ENCODE peak calls at places on chromosomes 3 and 15, in six cellular contexts. M is Jurkat, Clone E6-1; D is astrocyte of the spinal cord; C is HepG2; T is A549; U is heart left ventricle. Q is an unnamed sample.

GRCh38 chr15:70435872-70436271 is 327.5 kb downstream of the UACA start:
- DNase-seq in M (no peak), D (no peak), C (no peak), T (no peak), U (no peak), Q (no peak)

GRCh38 chr3:65861718-65862117 is 177.0 kb downstream of the MAGI1 start:
- DNase-seq in M (no peak), D (no peak), C (no peak), T (no peak), U (no peak), Q (peak)

GRCh38 chr3:50003216-50003615 is 63.3 kb downstream of the RBM6 start:
- DNase-seq in M (no peak), D (peak), C (no peak), T (no peak), U (no peak), Q (no peak)

GRCh38 chr3:20669675-20670074 is 483.7 kb upstream of the SGO1 start:
- DNase-seq in M (no peak), D (no peak), C (no peak), T (no peak), U (no peak), Q (no peak)

GRCh38 chr15:49620174-49620573 is 444 bp downstream of the FAM227B start:
- DNase-seq in M (no peak), D (no peak), C (no peak), T (peak), U (no peak), Q (peak)

GRCh38 chr15:100658895-100659294 is 56.5 kb downstream of the ASB7 start:
- DNase-seq in M (no peak), D (no peak), C (no peak), T (no peak), U (no peak), Q (no peak)

GRCh38 chr15:69876556-69876955 is 221.2 kb downstream of the TLE3 start:
- DNase-seq in M (no peak), D (no peak), C (no peak), T (no peak), U (no peak), Q (no peak)

GRCh38 chr15:49460411-49460941 is 37.4 kb downstream of the FGF7 start:
- DNase-seq in M (no peak), D (no peak), C (no peak), T (no peak), U (no peak), Q (no peak)

GRCh38 chr15:44092221-44092620 is 102.8 kb downstream of the FRMD5 start:
- DNase-seq in M (no peak), D (peak), C (no peak), T (peak), U (no peak), Q (peak)

GRCh38 chr3:151827816-151828215 is 13.9 kb downstream of the AADAC start:
- DNase-seq in M (no peak), D (no peak), C (no peak), T (no peak), U (no peak), Q (no peak)

GRCh38 chr15:42253300-42253699 is 19.7 kb upstream of the GANC start:
- DNase-seq in M (no peak), D (no peak), C (no peak), T (no peak), U (no peak), Q (no peak)

GRCh38 chr3:188861847-188862740 is 309.7 kb upstream of the TPRG1 start:
- DNase-seq in M (no peak), D (peak), C (no peak), T (no peak), U (no peak), Q (peak)

GRCh38 chr3:184733971-184734608 is 22.2 kb upstream of the MAGEF1 start:
- DNase-seq in M (no peak), D (no peak), C (no peak), T (no peak), U (no peak), Q (no peak)

GRCh38 chr3:140753865-140754754 is 76.2 kb downstream of the TRIM42 start:
- DNase-seq in M (no peak), D (no peak), C (no peak), T (no peak), U (no peak), Q (peak)

GRCh38 chr3:123920868-123921267 is 36.7 kb upstream of the MYLK start:
- DNase-seq in M (peak), D (no peak), C (no peak), T (no peak), U (no peak), Q (no peak)

GRCh38 chr3:66555214-66555844 is 54.5 kb upstream of the LRIG1 start:
- DNase-seq in M (no peak), D (no peak), C (no peak), T (peak), U (no peak), Q (no peak)

GRCh38 chr3:12139111-12139511 is 19.6 kb downstream of the TIMP4 start:
- DNase-seq in M (no peak), D (peak), C (peak), T (peak), U (no peak), Q (peak)

GRCh38 chr3:62246094-62246493 is 127.3 kb downstream of the FEZF2 start:
- DNase-seq in M (no peak), D (no peak), C (no peak), T (no peak), U (no peak), Q (peak)

GRCh38 chr15:71337197-71337845 is 222.1 kb downstream of the THSD4 start:
- DNase-seq in M (no peak), D (no peak), C (no peak), T (no peak), U (no peak), Q (peak)

GRCh38 chr15:88657326-88658069 is 18.7 kb downstream of the ISG20 start:
- DNase-seq in M (no peak), D (peak), C (no peak), T (peak), U (no peak), Q (peak)

GRCh38 chr3:66041116-66041515 is 2.4 kb upstream of the MAGI1 start:
- DNase-seq in M (no peak), D (peak), C (no peak), T (no peak), U (no peak), Q (no peak)

GRCh38 chr3:105238367-105238766 is 128.3 kb upstream of the ALCAM start:
- DNase-seq in M (no peak), D (no peak), C (no peak), T (no peak), U (no peak), Q (no peak)
- H3K4me3 ChIP-seq in M (no peak), D (no peak), C (no peak), T (no peak), U (no peak), Q (no peak)

GRCh38 chr3:25493246-25493645 is 65.2 kb downstream of the RARB start:
- DNase-seq in M (no peak), D (peak), C (no peak), T (peak), U (no peak), Q (no peak)

GRCh38 chr3:25495304-25495703 is 67.2 kb downstream of the RARB start:
- DNase-seq in M (no peak), D (no peak), C (no peak), T (no peak), U (no peak), Q (no peak)

GRCh38 chr3:25493786-25494185 is 65.7 kb downstream of the RARB start:
- DNase-seq in M (no peak), D (peak), C (no peak), T (peak), U (no peak), Q (peak)

GRCh38 chr3:25497096-25497495 is 69.0 kb downstream of the RARB start:
- DNase-seq in M (no peak), D (no peak), C (no peak), T (no peak), U (no peak), Q (no peak)

GRCh38 chr3:25495726-25496125 is 67.7 kb downstream of the RARB start:
- DNase-seq in M (no peak), D (no peak), C (no peak), T (no peak), U (no peak), Q (no peak)
- H3K4me3 ChIP-seq in M (no peak), D (no peak), C (no peak), T (no peak), U (no peak), Q (no peak)

GRCh38 chr15:60420322-60420721 is 22.5 kb upstream of the ANXA2 start:
- DNase-seq in M (no peak), D (no peak), C (peak), T (no peak), U (no peak), Q (no peak)
- H3K4me3 ChIP-seq in M (no peak), D (no peak), C (no peak), T (no peak), U (no peak), Q (no peak)

GRCh38 chr3:21750831-21751391 is at the start of gene ZNF385D:
- DNase-seq in M (no peak), D (peak), C (no peak), T (no peak), U (peak), Q (peak)

GRCh38 chr3:21754839-21755238 is 3.8 kb upstream of the ZNF385D start:
- DNase-seq in M (no peak), D (no peak), C (no peak), T (no peak), U (no peak), Q (no peak)

GRCh38 chr3:21750291-21750690 is 719 bp downstream of the ZNF385D start:
- DNase-seq in M (no peak), D (peak), C (no peak), T (no peak), U (no peak), Q (peak)

GRCh38 chr3:21752749-21753347 is 1.8 kb upstream of the ZNF385D start:
- DNase-seq in M (peak), D (peak), C (peak), T (peak), U (no peak), Q (peak)

DNA sequence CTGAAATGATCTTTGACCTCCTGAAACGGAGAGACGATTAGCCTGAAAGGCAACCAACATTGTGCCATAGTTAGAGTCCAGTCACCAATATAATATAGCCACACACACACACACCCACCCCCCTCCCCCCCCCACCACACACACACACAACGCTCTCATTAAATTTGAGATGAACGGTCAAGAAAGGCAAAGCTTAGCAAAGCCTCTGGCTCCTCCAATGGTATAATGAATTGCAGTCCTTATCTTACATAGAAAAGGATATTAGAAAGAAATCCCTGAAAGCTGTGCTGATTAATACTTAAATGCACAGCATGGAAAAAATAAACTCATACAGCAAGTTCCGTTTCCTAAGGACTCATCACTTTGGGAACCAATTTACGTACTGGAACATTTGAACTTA is 881 bp upstream of the ZNF385D start:
- DNase-seq in M (no peak), D (no peak), C (no peak), T (no peak), U (no peak), Q (no peak)
- H3K4me3 ChIP-seq in M (no peak), D (no peak), C (no peak), T (no peak), U (no peak), Q (no peak)

GRCh38 chr3:48502121-48502520 is 1.9 kb downstream of the SHISA5 start:
- DNase-seq in M (no peak), D (no peak), C (no peak), T (no peak), U (no peak), Q (no peak)
- H3K4me3 ChIP-seq in M (no peak), D (no peak), C (no peak), T (no peak), U (no peak), Q (no peak)